ENCODE peak calls at places on chromosomes 6 and 20, in six cellular contexts. Y is trophoblast cell, Z is IMR-90, R is H9, V is neuronal stem cell, J is H1. D is an unnamed sample.

GRCh38 chr6:44016131-44016870 is 111.0 kb downstream of the MRPL14 start:
- DNase-seq in Y (no peak), Z (peak; percentile 75), R (no peak), V (no peak), J (no peak), D (peak; percentile 83)

GRCh38 chr6:3773696-3774298 is 22.3 kb upstream of the PXDC1 start:
- DNase-seq in Y (no peak), Z (no peak), R (no peak), V (no peak), J (no peak), D (no peak)

GRCh38 chr20:44615876-44616603 is 33.7 kb downstream of the PKIG start:
- DNase-seq in Y (no peak), Z (no peak), R (no peak), V (no peak), J (no peak), D (no peak)

GRCh38 chr20:55515831-55516230 is 489.5 kb downstream of the CBLN4 start:
- DNase-seq in Y (no peak), Z (no peak), R (no peak), V (no peak), J (no peak), D (no peak)

GRCh38 chr6:162726997-162727346 is 594 bp downstream of the PRKN start:
- DNase-seq in Y (no peak), Z (no peak), R (no peak), V (no peak), J (no peak), D (peak; percentile 10)

GRCh38 chr20:23995905-23996666 is 7.5 kb upstream of the GGTLC1 start:
- DNase-seq in Y (peak; percentile 29), Z (peak; percentile 24), R (no peak), V (peak; percentile 30), J (peak; percentile 3), D (peak; percentile 12)

GRCh38 chr20:58237318-58238182 is 9.1 kb upstream of the ANKRD60 start:
- DNase-seq in Y (no peak), Z (peak; percentile 82), R (no peak), V (no peak), J (no peak), D (peak; percentile 79)

GRCh38 chr6:14706378-14706929 is 539.4 kb upstream of the JARID2 start:
- DNase-seq in Y (peak; percentile 75), Z (peak; percentile 100), R (no peak), V (no peak), J (no peak), D (peak; percentile 98)

GRCh38 chr6:68638225-68638900 is 3.3 kb downstream of the ADGRB3 start:
- DNase-seq in Y (no peak), Z (peak; percentile 47), R (no peak), V (peak; percentile 35), J (no peak), D (peak; percentile 47)

GRCh38 chr6:170525795-170526194 is 27.3 kb downstream of the PSMB1 start:
- DNase-seq in Y (no peak), Z (no peak), R (no peak), V (no peak), J (no peak), D (no peak)

GRCh38 chr6:79301290-79301689 is 66.8 kb upstream of the HMGN3 start:
- DNase-seq in Y (peak; percentile 51), Z (no peak), R (no peak), V (no peak), J (no peak), D (no peak)

GRCh38 chr20:8755340-8756118 is 313.4 kb upstream of the PLCB4 start:
- DNase-seq in Y (no peak), Z (no peak), R (no peak), V (no peak), J (no peak), D (no peak)

GRCh38 chr20:13464702-13465101 is 174.0 kb downstream of the TASP1 start:
- DNase-seq in Y (no peak), Z (peak; percentile 63), R (no peak), V (no peak), J (no peak), D (peak; percentile 73)

GRCh38 chr6:135871296-135871695 is 19.8 kb downstream of the PDE7B start:
- DNase-seq in Y (no peak), Z (peak; percentile 63), R (no peak), V (no peak), J (no peak), D (no peak)

GRCh38 chr6:50975216-50975615 is 156.5 kb downstream of the TFAP2B start:
- DNase-seq in Y (no peak), Z (no peak), R (no peak), V (no peak), J (no peak), D (no peak)

GRCh38 chr6:13485923-13486557 is 1.4 kb downstream of the GFOD1 start:
- DNase-seq in Y (peak; percentile 66), Z (peak; percentile 30), R (no peak), V (peak; percentile 35), J (no peak), D (peak; percentile 62)

GRCh38 chr20:24785141-24785924 is 163.7 kb upstream of the CST7 start:
- DNase-seq in Y (peak; percentile 10), Z (peak; percentile 35), R (no peak), V (no peak), J (no peak), D (peak; percentile 3)

GRCh38 chr20:3812259-3812681 is 8.1 kb upstream of the AP5S1 start:
- DNase-seq in Y (no peak), Z (no peak), R (no peak), V (no peak), J (no peak), D (no peak)

GRCh38 chr6:41700577-41701347 is 34.6 kb downstream of the TFEB start:
- DNase-seq in Y (no peak), Z (no peak), R (peak; percentile 63), V (no peak), J (no peak), D (no peak)
- H3K4me1 ChIP-seq in Y (peaks cover 13% of the 10 kb centered on the region), Z (peaks cover 14% of the 10 kb centered on the region), R (no peaks in the 10 kb centered on the region), V (peaks cover 5% of the 10 kb centered on the region), J (no peaks in the 10 kb centered on the region), D (peaks cover 64% of the 10 kb centered on the region)

DNA sequence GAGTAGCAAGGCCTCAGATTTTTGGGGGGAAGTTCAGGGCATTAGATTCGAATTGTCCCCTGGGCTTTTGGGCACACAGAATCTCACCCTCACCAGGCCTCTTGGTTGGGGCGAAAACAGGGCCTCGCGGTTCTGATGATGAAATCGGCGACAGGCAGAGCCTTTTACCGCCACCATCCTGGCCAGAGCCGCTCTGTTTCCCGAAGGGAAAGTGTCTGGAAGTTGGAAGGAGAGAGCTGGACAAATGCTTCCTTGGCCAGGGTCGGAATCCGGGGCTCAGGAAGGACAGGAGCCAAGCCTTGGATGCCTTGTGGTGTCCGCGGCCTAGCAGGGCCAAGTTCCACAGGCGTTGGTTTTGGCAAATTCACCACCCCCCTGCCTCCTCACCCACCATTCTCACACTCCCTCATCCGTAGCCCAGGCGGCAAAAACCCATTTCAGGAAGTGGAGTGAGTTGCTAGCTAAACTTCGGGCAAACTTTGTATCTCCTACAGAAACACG is 3.5 kb upstream of the TFAP2A start:
- DNase-seq in Y (no peak), Z (no peak), R (no peak), V (no peak), J (no peak), D (no peak)
- H2BK120ac ChIP-seq in Y (peak overlapping the region; percentile 98), Z (no peak overlapping the region), R (no peak overlapping the region), V (no peak overlapping the region), J (no peak overlapping the region), D (no peak overlapping the region)

GRCh38 chr6:1604991-1605821 is 4.5 kb upstream of the FOXC1 start:
- DNase-seq in Y (no peak), Z (no peak), R (no peak), V (no peak), J (no peak), D (no peak)
- H3K9ac ChIP-seq in Y (no peak overlapping the region), Z (no peak overlapping the region), R (no peak overlapping the region), V (no peak overlapping the region), J (no peak overlapping the region), D (no peak overlapping the region)

DNA sequence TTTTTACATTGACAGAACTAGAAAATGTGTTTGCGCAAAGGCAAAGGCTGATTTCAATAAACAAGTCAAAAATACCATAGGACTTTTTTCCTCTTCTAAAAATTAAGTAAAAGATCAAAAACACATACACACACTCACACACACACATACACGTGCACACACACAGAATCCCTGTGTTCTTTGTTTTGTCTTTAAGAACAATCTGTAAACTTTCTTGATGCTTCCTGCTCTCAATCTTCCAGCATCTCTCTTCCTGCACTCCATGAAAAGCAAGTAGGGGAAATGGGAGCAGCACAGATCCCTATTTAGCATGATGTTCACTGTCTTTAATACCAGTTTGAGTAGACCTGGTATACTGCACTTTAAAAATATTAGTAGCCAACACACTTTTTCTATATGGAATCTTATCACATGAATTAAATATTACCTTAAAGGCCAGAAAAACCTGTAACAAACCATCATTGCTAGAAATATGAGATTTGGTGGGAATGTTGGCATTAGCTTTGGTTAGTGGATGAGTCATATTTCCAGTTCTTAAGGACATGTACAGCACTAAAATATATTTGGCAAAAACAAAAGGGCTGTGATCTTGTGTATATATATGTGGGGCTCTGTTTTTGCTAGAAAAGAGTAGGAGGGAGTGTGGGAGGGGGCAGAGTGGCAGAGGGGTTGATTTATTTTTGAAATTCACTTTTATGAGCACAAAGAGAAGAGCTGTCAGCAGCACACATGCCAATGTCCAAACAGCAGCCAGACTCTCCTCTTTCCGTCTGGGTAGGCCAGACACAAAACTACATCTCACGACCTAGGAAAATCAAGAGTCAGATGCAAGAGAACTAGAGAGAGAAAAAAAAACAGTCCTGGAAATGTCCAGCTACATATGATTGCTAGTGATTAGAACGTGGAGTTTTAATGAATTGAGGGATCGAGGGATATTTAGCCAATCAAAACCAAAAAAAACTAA is 4.6 kb downstream of the PTPRK start:
- DNase-seq in Y (no peak), Z (peak; percentile 68), R (no peak), V (no peak), J (no peak), D (peak; percentile 59)
- H3K4me1 ChIP-seq in Y (peaks cover 3% of the 10 kb centered on the region), Z (peaks cover 13% of the 10 kb centered on the region), R (no peaks in the 10 kb centered on the region), V (peaks cover 6% of the 10 kb centered on the region), J (no peaks in the 10 kb centered on the region), D (peaks cover 5% of the 10 kb centered on the region)

GRCh38 chr6:38427492-38428210 is 212.1 kb downstream of the BTBD9 start:
- DNase-seq in Y (no peak), Z (no peak), R (no peak), V (no peak), J (no peak), D (no peak)
- H2BK120ac ChIP-seq in Y (no peak overlapping the region), Z (no peak overlapping the region), R (no peak overlapping the region), V (no peak overlapping the region), J (no peak overlapping the region), D (no peak overlapping the region)

DNA sequence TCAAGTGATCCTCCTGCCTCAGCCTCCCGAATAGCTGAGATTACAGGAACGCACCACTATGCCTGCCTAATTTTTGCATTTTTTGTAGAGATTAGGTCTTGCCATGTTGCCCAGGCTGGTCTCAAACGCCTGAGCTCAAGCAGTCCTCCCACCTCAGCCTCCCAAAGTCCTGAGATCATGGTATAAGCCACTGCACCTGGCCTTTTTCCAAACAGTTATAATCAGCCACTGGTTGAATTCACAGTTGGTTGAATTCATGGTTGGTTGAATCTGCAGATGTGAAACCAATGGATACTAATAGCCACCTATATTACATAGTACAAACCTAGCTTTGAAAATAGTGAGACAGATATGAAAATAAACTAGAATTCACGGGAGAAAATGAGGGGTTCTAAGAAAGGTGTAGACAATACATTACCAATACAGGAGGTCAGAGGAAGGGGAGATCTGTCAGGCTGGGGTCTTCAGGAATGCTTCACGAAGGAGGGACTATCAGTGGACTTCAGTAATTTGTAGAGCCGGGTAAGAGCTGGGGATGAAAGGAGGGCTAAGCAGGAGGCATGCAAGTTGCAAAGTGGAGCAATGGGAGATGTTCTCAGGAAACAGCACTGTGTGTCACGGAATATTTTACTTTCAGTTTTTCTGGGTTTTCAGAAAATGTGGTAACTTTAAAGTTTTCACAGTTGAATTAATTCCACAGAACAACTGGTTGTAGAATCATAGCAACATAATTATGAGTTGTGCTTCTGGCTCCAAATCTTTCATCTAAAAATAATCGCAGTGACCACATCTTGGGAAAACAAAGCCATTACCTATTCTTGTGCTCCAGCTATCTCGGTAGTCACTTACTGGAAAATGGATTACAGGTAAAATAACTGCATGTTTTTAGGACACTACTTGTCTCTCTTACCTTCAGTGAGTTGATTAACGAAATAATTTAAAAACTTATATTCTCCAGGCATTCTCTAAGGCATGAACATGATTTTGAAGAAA is 12.9 kb upstream of the CEP85L start:
- DNase-seq in Y (no peak), Z (no peak), R (no peak), V (no peak), J (no peak), D (no peak)
- H3K9ac ChIP-seq in Y (no peak overlapping the region), Z (no peak overlapping the region), R (no peak overlapping the region), V (no peak overlapping the region), J (no peak overlapping the region), D (peak overlapping the region; percentile 72)